ENCODE peak calls at places on chromosome 1, in seven cellular contexts. One of them, this sample, is unnamed.

GRCh38 chr1:207831517-207832327 is 79.2 kb downstream of the CD34 start:
- DNase-seq in mesenchymal stem cell: peak; percentile 66
- DNase-seq in cardiac muscle cell: no peak
- DNase-seq in suprapubic skin: peak; percentile 76
- DNase-seq in kidney: no peak
- DNase-seq in ascending aorta: no peak
- DNase-seq in left ventricle myocardium inferior: no peak
- DNase-seq in this sample: no peak

GRCh38 chr1:243345205-243345604 is 89.4 kb downstream of the SDCCAG8 start:
- DNase-seq in mesenchymal stem cell: no peak
- DNase-seq in cardiac muscle cell: no peak
- DNase-seq in suprapubic skin: no peak
- DNase-seq in kidney: no peak
- DNase-seq in ascending aorta: no peak
- DNase-seq in left ventricle myocardium inferior: no peak
- DNase-seq in this sample: peak; percentile 15

GRCh38 chr1:193229136-193229535 is 42.7 kb upstream of the B3GALT2 start:
- DNase-seq in mesenchymal stem cell: peak; percentile 46
- DNase-seq in cardiac muscle cell: no peak
- DNase-seq in suprapubic skin: no peak
- DNase-seq in kidney: no peak
- DNase-seq in ascending aorta: no peak
- DNase-seq in left ventricle myocardium inferior: no peak
- DNase-seq in this sample: peak; percentile 17

GRCh38 chr1:40855513-40855912 is 6.7 kb downstream of the CITED4 start:
- DNase-seq in mesenchymal stem cell: no peak
- DNase-seq in cardiac muscle cell: no peak
- DNase-seq in suprapubic skin: no peak
- DNase-seq in kidney: no peak
- DNase-seq in ascending aorta: no peak
- DNase-seq in left ventricle myocardium inferior: no peak
- DNase-seq in this sample: no peak

GRCh38 chr1:56797079-56797685 is 22.0 kb downstream of the FYB2 start:
- DNase-seq in mesenchymal stem cell: no peak
- DNase-seq in cardiac muscle cell: no peak
- DNase-seq in suprapubic skin: no peak
- DNase-seq in kidney: no peak
- DNase-seq in ascending aorta: no peak
- DNase-seq in left ventricle myocardium inferior: peak; percentile 42
- DNase-seq in this sample: no peak

GRCh38 chr1:64653466-64653865 is 91.4 kb upstream of the RAVER2 start:
- DNase-seq in mesenchymal stem cell: no peak
- DNase-seq in cardiac muscle cell: no peak
- DNase-seq in suprapubic skin: no peak
- DNase-seq in kidney: no peak
- DNase-seq in ascending aorta: no peak
- DNase-seq in left ventricle myocardium inferior: no peak
- DNase-seq in this sample: no peak

GRCh38 chr1:75708910-75709309 is 15.6 kb upstream of the ACADM start:
- DNase-seq in mesenchymal stem cell: peak; percentile 12
- DNase-seq in cardiac muscle cell: no peak
- DNase-seq in suprapubic skin: no peak
- DNase-seq in kidney: no peak
- DNase-seq in ascending aorta: no peak
- DNase-seq in left ventricle myocardium inferior: no peak
- DNase-seq in this sample: peak; percentile 60

GRCh38 chr1:25727819-25728286 is 72.1 kb upstream of the SELENON start:
- DNase-seq in mesenchymal stem cell: peak; percentile 57
- DNase-seq in cardiac muscle cell: peak; percentile 95
- DNase-seq in suprapubic skin: no peak
- DNase-seq in kidney: peak; percentile 92
- DNase-seq in ascending aorta: peak; percentile 74
- DNase-seq in left ventricle myocardium inferior: peak; percentile 82
- DNase-seq in this sample: peak; percentile 13

GRCh38 chr1:60655799-60656355 is 426.5 kb upstream of the NFIA start:
- DNase-seq in mesenchymal stem cell: no peak
- DNase-seq in cardiac muscle cell: no peak
- DNase-seq in suprapubic skin: no peak
- DNase-seq in kidney: no peak
- DNase-seq in ascending aorta: no peak
- DNase-seq in left ventricle myocardium inferior: no peak
- DNase-seq in this sample: no peak

GRCh38 chr1:96521994-96522760 is 199.4 kb upstream of the PTBP2 start:
- DNase-seq in mesenchymal stem cell: peak; percentile 59
- DNase-seq in cardiac muscle cell: no peak
- DNase-seq in suprapubic skin: no peak
- DNase-seq in kidney: no peak
- DNase-seq in ascending aorta: no peak
- DNase-seq in left ventricle myocardium inferior: no peak
- DNase-seq in this sample: peak; percentile 32

GRCh38 chr1:161200992-161201827 is 957 bp upstream of the NDUFS2 start:
- DNase-seq in mesenchymal stem cell: no peak
- DNase-seq in cardiac muscle cell: no peak
- DNase-seq in suprapubic skin: peak; percentile 86
- DNase-seq in kidney: peak; percentile 88
- DNase-seq in ascending aorta: peak; percentile 84
- DNase-seq in left ventricle myocardium inferior: peak; percentile 56
- DNase-seq in this sample: peak; percentile 46

GRCh38 chr1:220956861-220957605 is 77.8 kb downstream of the HLX start:
- DNase-seq in mesenchymal stem cell: peak; percentile 98
- DNase-seq in cardiac muscle cell: no peak
- DNase-seq in suprapubic skin: no peak
- DNase-seq in kidney: no peak
- DNase-seq in ascending aorta: peak; percentile 67
- DNase-seq in left ventricle myocardium inferior: no peak
- DNase-seq in this sample: peak; percentile 95

GRCh38 chr1:105894006-105894405 is 1162.5 kb upstream of the PRMT6 start:
- DNase-seq in mesenchymal stem cell: peak; percentile 33
- DNase-seq in cardiac muscle cell: no peak
- DNase-seq in suprapubic skin: no peak
- DNase-seq in kidney: no peak
- DNase-seq in ascending aorta: no peak
- DNase-seq in left ventricle myocardium inferior: no peak
- DNase-seq in this sample: peak; percentile 0

GRCh38 chr1:24925082-24925779 is 4.8 kb downstream of the RUNX3 start:
- DNase-seq in mesenchymal stem cell: no peak
- DNase-seq in cardiac muscle cell: no peak
- DNase-seq in suprapubic skin: no peak
- DNase-seq in kidney: no peak
- DNase-seq in ascending aorta: no peak
- DNase-seq in left ventricle myocardium inferior: no peak
- DNase-seq in this sample: no peak

GRCh38 chr1:115890618-115891017 is 49.7 kb upstream of the NHLH2 start:
- DNase-seq in mesenchymal stem cell: no peak
- DNase-seq in cardiac muscle cell: no peak
- DNase-seq in suprapubic skin: no peak
- DNase-seq in kidney: no peak
- DNase-seq in ascending aorta: no peak
- DNase-seq in left ventricle myocardium inferior: no peak
- DNase-seq in this sample: no peak

GRCh38 chr1:15678578-15678977 is 5.5 kb upstream of the PLEKHM2 start:
- DNase-seq in mesenchymal stem cell: peak; percentile 73
- DNase-seq in cardiac muscle cell: no peak
- DNase-seq in suprapubic skin: no peak
- DNase-seq in kidney: no peak
- DNase-seq in ascending aorta: peak; percentile 38
- DNase-seq in left ventricle myocardium inferior: no peak
- DNase-seq in this sample: peak; percentile 14

GRCh38 chr1:116161390-116161789 is 50.2 kb downstream of the MAB21L3 start:
- DNase-seq in mesenchymal stem cell: no peak
- DNase-seq in cardiac muscle cell: no peak
- DNase-seq in suprapubic skin: no peak
- DNase-seq in kidney: no peak
- DNase-seq in ascending aorta: no peak
- DNase-seq in left ventricle myocardium inferior: no peak
- DNase-seq in this sample: no peak

GRCh38 chr1:111015222-111015621 is 51.5 kb upstream of the LRIF1 start:
- DNase-seq in mesenchymal stem cell: no peak
- DNase-seq in cardiac muscle cell: no peak
- DNase-seq in suprapubic skin: no peak
- DNase-seq in kidney: no peak
- DNase-seq in ascending aorta: no peak
- DNase-seq in left ventricle myocardium inferior: no peak
- DNase-seq in this sample: no peak

GRCh38 chr1:38038836-38039235 is 7.8 kb downstream of the POU3F1 start:
- DNase-seq in mesenchymal stem cell: no peak
- DNase-seq in cardiac muscle cell: no peak
- DNase-seq in suprapubic skin: no peak
- DNase-seq in kidney: no peak
- DNase-seq in ascending aorta: no peak
- DNase-seq in left ventricle myocardium inferior: no peak
- DNase-seq in this sample: peak; percentile 31

GRCh38 chr1:67921725-67922489 is 88.6 kb upstream of the GNG12 start:
- DNase-seq in mesenchymal stem cell: no peak
- DNase-seq in cardiac muscle cell: no peak
- DNase-seq in suprapubic skin: no peak
- DNase-seq in kidney: no peak
- DNase-seq in ascending aorta: no peak
- DNase-seq in left ventricle myocardium inferior: no peak
- DNase-seq in this sample: no peak

GRCh38 chr1:161162806-161163205 is 3.4 kb upstream of the PPOX start:
- DNase-seq in mesenchymal stem cell: no peak
- DNase-seq in cardiac muscle cell: no peak
- DNase-seq in suprapubic skin: peak; percentile 73
- DNase-seq in kidney: no peak
- DNase-seq in ascending aorta: no peak
- DNase-seq in left ventricle myocardium inferior: no peak
- DNase-seq in this sample: no peak

GRCh38 chr1:26574018-26574417 is 44.5 kb downstream of the RPS6KA1 start:
- DNase-seq in mesenchymal stem cell: no peak
- DNase-seq in cardiac muscle cell: no peak
- DNase-seq in suprapubic skin: no peak
- DNase-seq in kidney: peak; percentile 65
- DNase-seq in ascending aorta: no peak
- DNase-seq in left ventricle myocardium inferior: no peak
- DNase-seq in this sample: no peak

GRCh38 chr1:41481109-41481775 is 3.2 kb downstream of the EDN2 start:
- DNase-seq in mesenchymal stem cell: no peak
- DNase-seq in cardiac muscle cell: no peak
- DNase-seq in suprapubic skin: no peak
- DNase-seq in kidney: peak; percentile 72
- DNase-seq in ascending aorta: no peak
- DNase-seq in left ventricle myocardium inferior: no peak
- DNase-seq in this sample: no peak

GRCh38 chr1:1979482-1980165 is 24.0 kb downstream of the CFAP74 start:
- DNase-seq in mesenchymal stem cell: no peak
- DNase-seq in cardiac muscle cell: no peak
- DNase-seq in suprapubic skin: no peak
- DNase-seq in kidney: no peak
- DNase-seq in ascending aorta: no peak
- DNase-seq in left ventricle myocardium inferior: no peak
- DNase-seq in this sample: no peak

GRCh38 chr1:1980467-1981141 is 23.0 kb downstream of the CFAP74 start:
- DNase-seq in mesenchymal stem cell: no peak
- DNase-seq in cardiac muscle cell: no peak
- DNase-seq in suprapubic skin: no peak
- DNase-seq in kidney: peak; percentile 66
- DNase-seq in ascending aorta: no peak
- DNase-seq in left ventricle myocardium inferior: no peak
- DNase-seq in this sample: no peak

GRCh38 chr1:1978108-1978507 is 25.5 kb downstream of the CFAP74 start:
- DNase-seq in mesenchymal stem cell: no peak
- DNase-seq in cardiac muscle cell: no peak
- DNase-seq in suprapubic skin: no peak
- DNase-seq in kidney: no peak
- DNase-seq in ascending aorta: no peak
- DNase-seq in left ventricle myocardium inferior: no peak
- DNase-seq in this sample: no peak

GRCh38 chr1:1982379-1983232 is 21.0 kb downstream of the CFAP74 start:
- DNase-seq in mesenchymal stem cell: no peak
- DNase-seq in cardiac muscle cell: no peak
- DNase-seq in suprapubic skin: no peak
- DNase-seq in kidney: no peak
- DNase-seq in ascending aorta: no peak
- DNase-seq in left ventricle myocardium inferior: no peak
- DNase-seq in this sample: no peak

GRCh38 chr1:1981142-1981500 is 22.5 kb downstream of the CFAP74 start:
- DNase-seq in mesenchymal stem cell: no peak
- DNase-seq in cardiac muscle cell: no peak
- DNase-seq in suprapubic skin: no peak
- DNase-seq in kidney: no peak
- DNase-seq in ascending aorta: no peak
- DNase-seq in left ventricle myocardium inferior: no peak
- DNase-seq in this sample: no peak
- H3K4me1 ChIP-seq in mesenchymal stem cell: peaks cover 2% of the 10 kb centered on the region
- H3K4me1 ChIP-seq in cardiac muscle cell: no peaks in the 10 kb centered on the region
- H3K4me1 ChIP-seq in suprapubic skin: no peaks in the 10 kb centered on the region
- H3K4me1 ChIP-seq in kidney: no peaks in the 10 kb centered on the region
- H3K4me1 ChIP-seq in ascending aorta: no peaks in the 10 kb centered on the region
- H3K4me1 ChIP-seq in left ventricle myocardium inferior: no peaks in the 10 kb centered on the region
- H3K4me1 ChIP-seq in this sample: no peaks in the 10 kb centered on the region

DNA sequence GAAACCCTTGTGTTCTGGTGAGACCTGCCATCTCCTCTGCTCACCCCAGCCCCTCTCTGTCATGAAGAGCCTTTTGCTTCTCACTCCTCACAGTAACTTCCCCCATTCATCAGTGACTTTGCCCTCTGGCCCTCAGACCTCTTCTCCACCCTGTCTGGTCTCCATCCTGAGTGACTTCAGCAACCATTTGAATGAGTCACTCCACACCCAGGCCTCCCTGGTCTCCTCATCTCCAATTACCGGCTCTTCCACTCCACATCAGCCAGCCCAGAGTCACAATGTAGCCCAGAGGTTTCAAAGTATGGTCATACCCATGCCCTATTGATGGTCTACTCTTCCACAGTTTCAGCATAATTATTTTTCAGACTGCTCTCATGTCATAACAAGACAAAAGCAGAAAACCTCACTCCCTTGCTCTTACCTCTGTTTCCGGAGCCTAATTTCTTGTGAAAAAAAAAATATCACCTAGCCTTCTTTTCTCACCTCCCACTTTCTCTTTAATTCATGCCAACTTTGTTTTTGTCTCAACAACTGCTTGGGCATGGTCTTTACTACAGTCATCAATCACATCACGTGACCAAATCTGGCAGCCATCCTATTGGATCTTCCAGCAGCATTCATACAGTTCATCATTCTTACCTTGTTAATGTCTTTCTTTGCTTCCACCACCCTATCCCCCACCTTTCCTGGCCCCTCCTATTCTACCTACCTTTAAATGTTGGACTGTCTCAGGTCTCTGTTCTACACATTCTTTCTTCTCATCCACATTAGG is 35.6 kb upstream of the NEK7 start:
- DNase-seq in mesenchymal stem cell: peak; percentile 87
- DNase-seq in cardiac muscle cell: no peak
- DNase-seq in suprapubic skin: no peak
- DNase-seq in kidney: no peak
- DNase-seq in ascending aorta: peak; percentile 64
- DNase-seq in left ventricle myocardium inferior: no peak
- DNase-seq in this sample: peak; percentile 79
- H3K4me3 ChIP-seq in mesenchymal stem cell: no peak overlapping the region
- H3K4me3 ChIP-seq in cardiac muscle cell: no peak overlapping the region
- H3K4me3 ChIP-seq in suprapubic skin: no peak overlapping the region
- H3K4me3 ChIP-seq in kidney: no peak overlapping the region
- H3K4me3 ChIP-seq in ascending aorta: no peak overlapping the region
- H3K4me3 ChIP-seq in left ventricle myocardium inferior: no peak overlapping the region
- H3K4me3 ChIP-seq in this sample: no peak overlapping the region

GRCh38 chr1:2980073-2980791 is 41.0 kb upstream of the ACTRT2 start:
- DNase-seq in mesenchymal stem cell: no peak
- DNase-seq in cardiac muscle cell: no peak
- DNase-seq in suprapubic skin: peak; percentile 75
- DNase-seq in kidney: peak; percentile 63
- DNase-seq in ascending aorta: peak; percentile 65
- DNase-seq in left ventricle myocardium inferior: peak; percentile 6
- DNase-seq in this sample: no peak
- H3K9me3 ChIP-seq in mesenchymal stem cell: no peaks in the 10 kb centered on the region
- H3K9me3 ChIP-seq in cardiac muscle cell: no peaks in the 10 kb centered on the region
- H3K9me3 ChIP-seq in suprapubic skin: no peaks in the 10 kb centered on the region
- H3K9me3 ChIP-seq in kidney: no peaks in the 10 kb centered on the region
- H3K9me3 ChIP-seq in ascending aorta: no peaks in the 10 kb centered on the region
- H3K9me3 ChIP-seq in left ventricle myocardium inferior: no peaks in the 10 kb centered on the region
- H3K9me3 ChIP-seq in this sample: no peaks in the 10 kb centered on the region

GRCh38 chr1:211332036-211332616 is 5.5 kb downstream of the TRAF5 start:
- DNase-seq in mesenchymal stem cell: no peak
- DNase-seq in cardiac muscle cell: no peak
- DNase-seq in suprapubic skin: no peak
- DNase-seq in kidney: no peak
- DNase-seq in ascending aorta: no peak
- DNase-seq in left ventricle myocardium inferior: no peak
- DNase-seq in this sample: no peak
- H3K4me1 ChIP-seq in mesenchymal stem cell: peaks cover 16% of the 10 kb centered on the region
- H3K4me1 ChIP-seq in cardiac muscle cell: peaks cover 6% of the 10 kb centered on the region
- H3K4me1 ChIP-seq in suprapubic skin: peaks cover 44% of the 10 kb centered on the region
- H3K4me1 ChIP-seq in kidney: peaks cover 8% of the 10 kb centered on the region
- H3K4me1 ChIP-seq in ascending aorta: peaks cover 24% of the 10 kb centered on the region
- H3K4me1 ChIP-seq in left ventricle myocardium inferior: peaks cover 30% of the 10 kb centered on the region
- H3K4me1 ChIP-seq in this sample: peaks cover 6% of the 10 kb centered on the region

This sample was measured in adipocyte.